ENCODE peak calls at places on chromosomes 2 and 18, in six cellular contexts. Z is T-helper 2 cell, G is EL, C is naive B cell, J is Peyer's patch, N is mesothelial cell of epicardium. Y is an unnamed sample.
A peak's percentile ranks its signal among the peaks of the same experiment; 100 is the strongest.

GRCh38 chr2:234795272-234795920 is 156.4 kb upstream of the SH3BP4 start:
- DNase-seq in G (no peak), N (no peak), J (no peak), C (no peak), Z (no peak), Y (no peak)

GRCh38 chr2:65064728-65065552 is 8.7 kb downstream of the CEP68 start:
- DNase-seq in Z (peak; percentile 20), C (peak; percentile 76), G (peak; percentile 83), N (no peak), J (peak; percentile 59), Y (peak; percentile 93)

GRCh38 chr18:10499230-10499629 is 26.6 kb upstream of the NAPG start:
- DNase-seq in N (no peak), J (no peak), G (no peak), C (no peak), Z (peak; percentile 2), Y (no peak)

GRCh38 chr2:122023059-122023879 is 267.8 kb downstream of the TSN start:
- DNase-seq in C (no peak), Z (no peak), G (no peak), N (peak; percentile 37), J (no peak), Y (no peak)

GRCh38 chr2:152246686-152247336 is 71.2 kb upstream of the STAM2 start:
- DNase-seq in G (no peak), C (no peak), N (no peak), Z (no peak), J (no peak), Y (no peak)

GRCh38 chr18:36312806-36313395 is 15.4 kb downstream of the FHOD3 start:
- DNase-seq in Z (no peak), N (no peak), G (no peak), J (no peak), C (no peak), Y (no peak)

GRCh38 chr18:28740575-28740974 is 563.6 kb upstream of the CDH2 start:
- DNase-seq in N (no peak), G (no peak), Z (no peak), C (no peak), J (no peak), Y (no peak)

GRCh38 chr18:72375628-72376027 is 168.5 kb downstream of the CBLN2 start:
- DNase-seq in N (no peak), C (no peak), J (no peak), G (no peak), Z (no peak), Y (no peak)

GRCh38 chr18:61282926-61283325 is 50.3 kb upstream of the CDH20 start:
- DNase-seq in N (no peak), C (no peak), Z (no peak), J (no peak), G (no peak), Y (no peak)

GRCh38 chr18:62735387-62735786 is 20.0 kb downstream of the PHLPP1 start:
- DNase-seq in G (no peak), N (no peak), J (no peak), Z (no peak), C (no peak), Y (no peak)

GRCh38 chr18:49201464-49201863 is 250.7 kb upstream of the SMAD7 start:
- DNase-seq in C (no peak), J (no peak), Z (no peak), G (no peak), N (no peak), Y (no peak)

GRCh38 chr18:23585007-23585871 is 1.1 kb downstream of the NPC1 start:
- DNase-seq in Z (peak; percentile 27), N (no peak), G (peak; percentile 48), C (peak; percentile 49), J (peak; percentile 37), Y (peak; percentile 73)

GRCh38 chr2:164567335-164567989 is 53.8 kb downstream of the GRB14 start:
- DNase-seq in J (no peak), C (no peak), N (no peak), Z (no peak), G (no peak), Y (no peak)

GRCh38 chr2:100615471-100615870 is 52.7 kb downstream of the PDCL3 start:
- DNase-seq in G (no peak), N (no peak), C (no peak), Z (no peak), J (no peak), Y (no peak)

GRCh38 chr2:217868911-217869334 is 133.9 kb downstream of the TNS1 start:
- DNase-seq in Z (no peak), J (no peak), G (peak; percentile 64), N (no peak), C (no peak), Y (no peak)

GRCh38 chr2:161952722-161953322 is 121.2 kb downstream of the DPP4 start:
- DNase-seq in N (no peak), J (no peak), G (no peak), C (no peak), Z (peak; percentile 57), Y (no peak)

GRCh38 chr18:66328280-66328947 is 275.5 kb downstream of the CDH19 start:
- DNase-seq in J (no peak), Z (no peak), N (no peak), C (no peak), G (no peak), Y (no peak)

GRCh38 chr2:229089806-229090205 is 181.3 kb downstream of the PID1 start:
- DNase-seq in N (no peak), Z (no peak), G (no peak), J (no peak), C (no peak), Y (no peak)

GRCh38 chr2:77479395-77479794 is 42.8 kb downstream of the LRRTM4 start:
- DNase-seq in J (no peak), N (no peak), C (no peak), G (no peak), Z (no peak), Y (no peak)

GRCh38 chr2:132038179-132038882 is 123.4 kb downstream of the ANKRD30BL start:
- DNase-seq in N (no peak), Z (no peak), J (no peak), G (peak; percentile 1), C (no peak), Y (no peak)

GRCh38 chr2:34447097-34447496 is 848.0 kb upstream of the FAM98A start:
- DNase-seq in J (no peak), C (no peak), G (no peak), N (no peak), Z (no peak), Y (no peak)

GRCh38 chr2:236078675-236079255 is 89.4 kb downstream of the GBX2 start:
- DNase-seq in J (no peak), G (no peak), C (no peak), N (no peak), Z (no peak), Y (no peak)

GRCh38 chr2:59690849-59691248 is 862.6 kb downstream of the BCL11A start:
- DNase-seq in G (no peak), J (no peak), C (no peak), Z (no peak), N (no peak), Y (no peak)

GRCh38 chr2:201779996-201780673 is 598 bp downstream of the ALS2 start:
- DNase-seq in N (no peak), G (no peak), C (no peak), J (no peak), Z (no peak), Y (peak; percentile 42)

GRCh38 chr2:237921967-237922492 is 44.8 kb upstream of the UBE2F start:
- DNase-seq in G (no peak), C (no peak), J (no peak), N (no peak), Z (no peak), Y (no peak)

GRCh38 chr2:174784909-174785308 is 20.6 kb upstream of the CHRNA1 start:
- DNase-seq in C (no peak), N (no peak), Z (no peak), J (no peak), G (no peak), Y (no peak)

GRCh38 chr18:44638811-44639210 is 41.9 kb upstream of the SETBP1 start:
- DNase-seq in Z (no peak), G (no peak), N (no peak), J (no peak), C (no peak), Y (no peak)

GRCh38 chr2:226703501-226703900 is 96.1 kb downstream of the IRS1 start:
- DNase-seq in Z (no peak), N (no peak), G (no peak), J (no peak), C (no peak), Y (no peak)

GRCh38 chr18:46706968-46707367 is 49.9 kb downstream of the ST8SIA5 start:
- DNase-seq in J (no peak), N (no peak), C (no peak), Z (no peak), G (no peak), Y (no peak)

GRCh38 chr2:9799729-9800632 is 43.3 kb upstream of the TAF1B start:
- DNase-seq in G (peak; percentile 82), J (peak; percentile 77), Z (peak; percentile 67), N (peak; percentile 95), C (peak; percentile 72), Y (peak; percentile 90)

GRCh38 chr2:25598911-25599310 is 74.5 kb downstream of the DTNB start:
- DNase-seq in Z (no peak), N (no peak), C (no peak), G (no peak), J (no peak), Y (no peak)

GRCh38 chr2:127541849-127542630 is 6.6 kb downstream of the MYO7B start:
- DNase-seq in J (no peak), N (no peak), C (no peak), G (no peak), Z (no peak), Y (no peak)

GRCh38 chr2:171864357-171864985 is 29.6 kb downstream of the SLC25A12 start:
- DNase-seq in G (no peak), J (no peak), Z (no peak), C (no peak), N (no peak), Y (no peak)

GRCh38 chr2:150644298-150645067 is 157.0 kb upstream of the RND3 start:
- DNase-seq in G (peak; percentile 87), Z (no peak), C (no peak), J (no peak), N (no peak), Y (no peak)

GRCh38 chr2:238009563-238009962 is 42.7 kb downstream of the UBE2F start:
- DNase-seq in J (no peak), C (no peak), G (no peak), N (no peak), Z (no peak), Y (no peak)

GRCh38 chr18:26617151-26617554 is 68.8 kb upstream of the KCTD1 start:
- DNase-seq in Z (no peak), N (no peak), G (peak; percentile 95), J (no peak), C (no peak), Y (no peak)

Y was measured in Karpas-422.